ENCODE peak calls at places on chromosomes 5 and 9, in nine cellular contexts. One of them, this sample, is unnamed.

GRCh38 chr9:96620832-96621269 is 1.2 kb upstream of the CDC14B start:
- DNase-seq in colonic mucosa: no peak
- DNase-seq in HCT116: no peak
- DNase-seq in foreskin fibroblast: no peak
- DNase-seq in choroid plexus epithelial cell: peak
- DNase-seq in cardiac muscle cell: no peak
- DNase-seq in AG04449: no peak
- DNase-seq in fibroblast of lung: no peak
- DNase-seq in fibroblast of the aortic adventitia: no peak
- DNase-seq in this sample: no peak

GRCh38 chr5:9376363-9377117 is 169.3 kb downstream of the SEMA5A start:
- DNase-seq in colonic mucosa: no peak
- DNase-seq in fibroblast of lung: no peak
- DNase-seq in cardiac muscle cell: no peak
- DNase-seq in HCT116: no peak
- DNase-seq in foreskin fibroblast: peak
- DNase-seq in AG04449: no peak
- DNase-seq in choroid plexus epithelial cell: peak
- DNase-seq in fibroblast of the aortic adventitia: no peak
- DNase-seq in this sample: peak

GRCh38 chr5:111143910-111144309 is 51.8 kb downstream of the WDR36 start:
- DNase-seq in AG04449: peak
- DNase-seq in fibroblast of lung: peak
- DNase-seq in colonic mucosa: no peak
- DNase-seq in cardiac muscle cell: peak
- DNase-seq in foreskin fibroblast: peak
- DNase-seq in choroid plexus epithelial cell: peak
- DNase-seq in HCT116: no peak
- DNase-seq in fibroblast of the aortic adventitia: peak
- DNase-seq in this sample: peak

GRCh38 chr9:89137548-89138462 is 40.8 kb downstream of the SHC3 start:
- DNase-seq in foreskin fibroblast: peak
- DNase-seq in HCT116: peak
- DNase-seq in fibroblast of lung: peak
- DNase-seq in colonic mucosa: peak
- DNase-seq in choroid plexus epithelial cell: peak
- DNase-seq in AG04449: peak
- DNase-seq in cardiac muscle cell: peak
- DNase-seq in fibroblast of the aortic adventitia: peak
- DNase-seq in this sample: peak

GRCh38 chr9:99296375-99296951 is 74.4 kb downstream of the SEC61B start:
- DNase-seq in cardiac muscle cell: peak
- DNase-seq in fibroblast of lung: no peak
- DNase-seq in choroid plexus epithelial cell: peak
- DNase-seq in fibroblast of the aortic adventitia: no peak
- DNase-seq in foreskin fibroblast: peak
- DNase-seq in colonic mucosa: no peak
- DNase-seq in HCT116: no peak
- DNase-seq in AG04449: no peak
- DNase-seq in this sample: no peak

GRCh38 chr9:131094015-131094414 is 2.3 kb upstream of the AIF1L start:
- DNase-seq in fibroblast of the aortic adventitia: no peak
- DNase-seq in HCT116: no peak
- DNase-seq in colonic mucosa: no peak
- DNase-seq in AG04449: no peak
- DNase-seq in cardiac muscle cell: no peak
- DNase-seq in choroid plexus epithelial cell: no peak
- DNase-seq in foreskin fibroblast: no peak
- DNase-seq in fibroblast of lung: no peak
- DNase-seq in this sample: no peak

GRCh38 chr5:113215401-113216060 is 219.3 kb downstream of the TSSK1B start:
- DNase-seq in choroid plexus epithelial cell: peak
- DNase-seq in cardiac muscle cell: peak
- DNase-seq in AG04449: no peak
- DNase-seq in foreskin fibroblast: peak
- DNase-seq in fibroblast of the aortic adventitia: no peak
- DNase-seq in HCT116: no peak
- DNase-seq in colonic mucosa: no peak
- DNase-seq in fibroblast of lung: peak
- DNase-seq in this sample: no peak

GRCh38 chr5:135063056-135063445 is 29.0 kb upstream of the PITX1 start:
- DNase-seq in fibroblast of lung: no peak
- DNase-seq in colonic mucosa: no peak
- DNase-seq in AG04449: no peak
- DNase-seq in cardiac muscle cell: no peak
- DNase-seq in fibroblast of the aortic adventitia: no peak
- DNase-seq in HCT116: no peak
- DNase-seq in foreskin fibroblast: no peak
- DNase-seq in choroid plexus epithelial cell: no peak
- DNase-seq in this sample: no peak

GRCh38 chr5:142324377-142324870 is 397 bp downstream of the SPRY4 start:
- DNase-seq in cardiac muscle cell: no peak
- DNase-seq in HCT116: no peak
- DNase-seq in fibroblast of the aortic adventitia: no peak
- DNase-seq in AG04449: no peak
- DNase-seq in fibroblast of lung: no peak
- DNase-seq in choroid plexus epithelial cell: no peak
- DNase-seq in colonic mucosa: no peak
- DNase-seq in foreskin fibroblast: no peak
- DNase-seq in this sample: no peak

GRCh38 chr9:131320031-131320685 is 30.6 kb downstream of the PLPP7 start:
- DNase-seq in AG04449: no peak
- DNase-seq in cardiac muscle cell: peak
- DNase-seq in HCT116: no peak
- DNase-seq in foreskin fibroblast: no peak
- DNase-seq in fibroblast of the aortic adventitia: peak
- DNase-seq in choroid plexus epithelial cell: no peak
- DNase-seq in colonic mucosa: no peak
- DNase-seq in fibroblast of lung: no peak
- DNase-seq in this sample: no peak

GRCh38 chr9:133843250-133843649 is 105.1 kb upstream of the SARDH start:
- DNase-seq in cardiac muscle cell: no peak
- DNase-seq in HCT116: no peak
- DNase-seq in fibroblast of lung: no peak
- DNase-seq in colonic mucosa: no peak
- DNase-seq in AG04449: no peak
- DNase-seq in foreskin fibroblast: no peak
- DNase-seq in choroid plexus epithelial cell: no peak
- DNase-seq in fibroblast of the aortic adventitia: no peak
- DNase-seq in this sample: no peak

GRCh38 chr9:133842721-133843227 is 104.6 kb upstream of the SARDH start:
- DNase-seq in colonic mucosa: peak
- DNase-seq in cardiac muscle cell: no peak
- DNase-seq in HCT116: no peak
- DNase-seq in foreskin fibroblast: no peak
- DNase-seq in choroid plexus epithelial cell: no peak
- DNase-seq in fibroblast of the aortic adventitia: no peak
- DNase-seq in AG04449: no peak
- DNase-seq in fibroblast of lung: no peak
- DNase-seq in this sample: no peak

GRCh38 chr9:133842174-133842573 is 104.0 kb upstream of the SARDH start:
- DNase-seq in AG04449: no peak
- DNase-seq in colonic mucosa: peak
- DNase-seq in fibroblast of the aortic adventitia: no peak
- DNase-seq in cardiac muscle cell: no peak
- DNase-seq in HCT116: no peak
- DNase-seq in choroid plexus epithelial cell: peak
- DNase-seq in foreskin fibroblast: no peak
- DNase-seq in fibroblast of lung: no peak
- DNase-seq in this sample: no peak

GRCh38 chr9:133839822-133840329 is 101.7 kb upstream of the SARDH start:
- DNase-seq in HCT116: no peak
- DNase-seq in fibroblast of the aortic adventitia: no peak
- DNase-seq in foreskin fibroblast: peak
- DNase-seq in choroid plexus epithelial cell: peak
- DNase-seq in cardiac muscle cell: peak
- DNase-seq in AG04449: no peak
- DNase-seq in fibroblast of lung: no peak
- DNase-seq in colonic mucosa: peak
- DNase-seq in this sample: peak

DNA sequence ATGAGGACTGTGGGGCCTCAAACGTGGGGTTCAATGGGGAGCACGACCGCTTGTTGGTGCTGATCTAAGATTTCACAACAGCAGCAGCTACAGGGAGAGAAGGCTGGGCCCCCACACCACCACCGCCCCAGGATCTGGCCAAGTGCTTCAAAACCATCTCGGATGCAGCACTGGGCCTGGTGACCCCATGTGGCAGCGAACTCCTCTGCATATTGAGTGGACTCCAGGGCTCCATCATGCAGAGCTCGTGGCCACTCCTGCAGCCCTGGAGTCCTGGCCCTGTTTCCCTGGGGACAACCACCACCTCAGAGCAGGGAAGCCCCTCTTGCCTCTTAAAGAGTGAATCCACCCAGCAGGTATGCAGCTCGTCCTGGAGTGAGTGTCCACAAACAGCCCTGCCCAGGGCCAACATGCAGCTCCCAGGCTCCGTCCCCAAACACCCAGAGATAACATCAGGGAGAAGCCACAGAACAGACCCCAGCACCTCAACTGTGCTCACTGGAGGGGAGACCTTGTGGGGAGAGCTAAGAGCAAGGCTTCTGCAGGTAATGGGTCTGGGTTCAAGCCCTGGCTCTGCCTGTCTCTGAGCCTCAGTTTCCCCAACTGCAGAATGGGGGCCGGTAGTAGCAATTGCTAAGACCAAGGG is 103.1 kb upstream of the SARDH start:
- DNase-seq in HCT116: no peak
- DNase-seq in cardiac muscle cell: no peak
- DNase-seq in colonic mucosa: no peak
- DNase-seq in fibroblast of the aortic adventitia: no peak
- DNase-seq in AG04449: no peak
- DNase-seq in foreskin fibroblast: no peak
- DNase-seq in choroid plexus epithelial cell: no peak
- DNase-seq in fibroblast of lung: no peak
- DNase-seq in this sample: no peak
- TF ChIP-seq CTCF in HCT116: no peak
- TF ChIP-seq CTCF in cardiac muscle cell: no peak
- TF ChIP-seq CTCF in colonic mucosa: no peak
- TF ChIP-seq CTCF in fibroblast of the aortic adventitia: no peak
- TF ChIP-seq CTCF in AG04449: no peak
- TF ChIP-seq CTCF in foreskin fibroblast: no peak
- TF ChIP-seq CTCF in choroid plexus epithelial cell: no peak
- TF ChIP-seq CTCF in fibroblast of lung: no peak
- TF ChIP-seq CTCF in this sample: no peak

GRCh38 chr5:78613151-78613533 is 35.4 kb downstream of the LHFPL2 start:
- DNase-seq in colonic mucosa: no peak
- DNase-seq in AG04449: no peak
- DNase-seq in cardiac muscle cell: no peak
- DNase-seq in foreskin fibroblast: no peak
- DNase-seq in choroid plexus epithelial cell: no peak
- DNase-seq in fibroblast of the aortic adventitia: no peak
- DNase-seq in fibroblast of lung: no peak
- DNase-seq in HCT116: no peak
- DNase-seq in this sample: no peak

GRCh38 chr5:78610163-78610583 is 38.4 kb downstream of the LHFPL2 start:
- DNase-seq in cardiac muscle cell: peak
- DNase-seq in choroid plexus epithelial cell: peak
- DNase-seq in fibroblast of lung: peak
- DNase-seq in AG04449: no peak
- DNase-seq in foreskin fibroblast: peak
- DNase-seq in fibroblast of the aortic adventitia: peak
- DNase-seq in HCT116: no peak
- DNase-seq in colonic mucosa: no peak
- DNase-seq in this sample: peak

GRCh38 chr5:78612227-78613150 is 36.1 kb downstream of the LHFPL2 start:
- DNase-seq in AG04449: no peak
- DNase-seq in fibroblast of lung: no peak
- DNase-seq in HCT116: no peak
- DNase-seq in colonic mucosa: no peak
- DNase-seq in choroid plexus epithelial cell: no peak
- DNase-seq in foreskin fibroblast: no peak
- DNase-seq in fibroblast of the aortic adventitia: no peak
- DNase-seq in cardiac muscle cell: no peak
- DNase-seq in this sample: no peak

GRCh38 chr5:78610633-78611032 is 37.9 kb downstream of the LHFPL2 start:
- DNase-seq in choroid plexus epithelial cell: no peak
- DNase-seq in fibroblast of lung: peak
- DNase-seq in colonic mucosa: no peak
- DNase-seq in cardiac muscle cell: no peak
- DNase-seq in fibroblast of the aortic adventitia: no peak
- DNase-seq in AG04449: no peak
- DNase-seq in HCT116: no peak
- DNase-seq in foreskin fibroblast: peak
- DNase-seq in this sample: peak

GRCh38 chr5:78611161-78611605 is 37.4 kb downstream of the LHFPL2 start:
- DNase-seq in choroid plexus epithelial cell: no peak
- DNase-seq in AG04449: no peak
- DNase-seq in HCT116: no peak
- DNase-seq in fibroblast of the aortic adventitia: no peak
- DNase-seq in foreskin fibroblast: peak
- DNase-seq in fibroblast of lung: peak
- DNase-seq in colonic mucosa: no peak
- DNase-seq in cardiac muscle cell: no peak
- DNase-seq in this sample: no peak
- H3K4me3 ChIP-seq in choroid plexus epithelial cell: no peak
- H3K4me3 ChIP-seq in AG04449: no peak
- H3K4me3 ChIP-seq in HCT116: no peak
- H3K4me3 ChIP-seq in fibroblast of the aortic adventitia: no peak
- H3K4me3 ChIP-seq in foreskin fibroblast: no peak
- H3K4me3 ChIP-seq in fibroblast of lung: no peak
- H3K4me3 ChIP-seq in colonic mucosa: no peak
- H3K4me3 ChIP-seq in cardiac muscle cell: no peak
- H3K4me3 ChIP-seq in this sample: no peak

GRCh38 chr9:214488-215448 is at the start of gene DOCK8:
- DNase-seq in foreskin fibroblast: peak
- DNase-seq in fibroblast of lung: peak
- DNase-seq in fibroblast of the aortic adventitia: no peak
- DNase-seq in HCT116: peak
- DNase-seq in choroid plexus epithelial cell: peak
- DNase-seq in AG04449: no peak
- DNase-seq in colonic mucosa: peak
- DNase-seq in cardiac muscle cell: peak
- DNase-seq in this sample: peak
- TF ChIP-seq CTCF in foreskin fibroblast: no peak
- TF ChIP-seq CTCF in fibroblast of lung: no peak
- TF ChIP-seq CTCF in fibroblast of the aortic adventitia: peak
- TF ChIP-seq CTCF in HCT116: no peak
- TF ChIP-seq CTCF in choroid plexus epithelial cell: no peak
- TF ChIP-seq CTCF in AG04449: peak
- TF ChIP-seq CTCF in colonic mucosa: no peak
- TF ChIP-seq CTCF in cardiac muscle cell: peak
- TF ChIP-seq CTCF in this sample: no peak

GRCh38 chr9:93061791-93062299 is 3.3 kb downstream of the SUSD3 start:
- DNase-seq in colonic mucosa: peak
- DNase-seq in choroid plexus epithelial cell: no peak
- DNase-seq in cardiac muscle cell: no peak
- DNase-seq in fibroblast of lung: no peak
- DNase-seq in AG04449: no peak
- DNase-seq in HCT116: no peak
- DNase-seq in fibroblast of the aortic adventitia: no peak
- DNase-seq in foreskin fibroblast: no peak
- DNase-seq in this sample: no peak
- H3K4me3 ChIP-seq in colonic mucosa: no peak
- H3K4me3 ChIP-seq in choroid plexus epithelial cell: no peak
- H3K4me3 ChIP-seq in cardiac muscle cell: no peak
- H3K4me3 ChIP-seq in fibroblast of lung: no peak
- H3K4me3 ChIP-seq in AG04449: no peak
- H3K4me3 ChIP-seq in HCT116: no peak
- H3K4me3 ChIP-seq in fibroblast of the aortic adventitia: no peak
- H3K4me3 ChIP-seq in foreskin fibroblast: no peak
- H3K4me3 ChIP-seq in this sample: no peak

GRCh38 chr5:96997265-96997859 is 61.5 kb downstream of the LNPEP start:
- DNase-seq in foreskin fibroblast: peak
- DNase-seq in choroid plexus epithelial cell: peak
- DNase-seq in cardiac muscle cell: peak
- DNase-seq in fibroblast of the aortic adventitia: peak
- DNase-seq in AG04449: no peak
- DNase-seq in fibroblast of lung: peak
- DNase-seq in HCT116: peak
- DNase-seq in colonic mucosa: no peak
- DNase-seq in this sample: peak
- TF ChIP-seq CTCF in foreskin fibroblast: peak
- TF ChIP-seq CTCF in choroid plexus epithelial cell: peak
- TF ChIP-seq CTCF in cardiac muscle cell: peak
- TF ChIP-seq CTCF in fibroblast of the aortic adventitia: peak
- TF ChIP-seq CTCF in AG04449: peak
- TF ChIP-seq CTCF in fibroblast of lung: peak
- TF ChIP-seq CTCF in HCT116: peak
- TF ChIP-seq CTCF in colonic mucosa: peak
- TF ChIP-seq CTCF in this sample: peak

This sample was measured in cardiac fibroblast.